ENCODE peak calls at places on chromosomes 13 and 19, in seven cellular contexts. E is breast epithelium; P is type B pancreatic cell; L is non-pigmented ciliary epithelial cell; V is NCI-H1105 treated with DMSO at 0.1 percent for 48 hours; U is CD8-positive, alpha-beta T cell; Z is midbrain. A is an unnamed sample.

GRCh38 chr19:18500376-18500775 is 21.5 kb downstream of the ELL start:
- DNase-seq in P (no peak), L (no peak), E (no peak), U (no peak), Z (no peak), V (no peak), A (no peak)

GRCh38 chr13:107866007-107866665 is 349.2 kb downstream of the LIG4 start:
- DNase-seq in U (no peak), P (peak), V (peak), L (no peak), Z (peak), E (no peak), A (no peak)

GRCh38 chr19:12784394-12784870 is 6.9 kb upstream of the JUNB start:
- DNase-seq in L (no peak), E (no peak), U (no peak), V (no peak), Z (no peak), P (no peak), A (no peak)

GRCh38 chr19:41877490-41877876 is 404 bp downstream of the CD79A start:
- DNase-seq in P (no peak), U (no peak), L (no peak), E (no peak), V (no peak), Z (peak), A (no peak)

GRCh38 chr19:58243351-58243750 is 14.6 kb downstream of the ZNF544 start:
- DNase-seq in E (no peak), P (no peak), L (no peak), V (no peak), Z (no peak), U (no peak), A (no peak)

GRCh38 chr19:3175761-3176714 is 2.5 kb upstream of the S1PR4 start:
- DNase-seq in E (no peak), L (no peak), Z (no peak), P (no peak), V (peak), U (peak), A (peak)

GRCh38 chr13:102913924-102914628 is 68.2 kb downstream of the ERCC5 start:
- DNase-seq in P (no peak), L (no peak), E (no peak), U (no peak), V (no peak), Z (no peak), A (no peak)

GRCh38 chr13:106118050-106118449 is 417.4 kb downstream of the EFNB2 start:
- DNase-seq in P (no peak), Z (no peak), L (no peak), U (no peak), V (no peak), E (no peak), A (no peak)

GRCh38 chr13:48120246-48120645 is 25.3 kb upstream of the MED4 start:
- DNase-seq in V (no peak), P (no peak), E (no peak), U (no peak), Z (no peak), L (no peak), A (no peak)